ENCODE peak calls at places on chromosomes 4 and X, in seven cellular contexts. X is lung, K is A673, T is left lung, Z is colonic mucosa, V is transverse colon, F is esophagus squamous epithelium. O is an unnamed sample. For H3K4me1, the result is how much of the 10 kb centered on the place peaks cover.

GRCh38 chr4:86981789-86982188 is 47.0 kb downstream of the AFF1 start:
- DNase-seq in K (peak), T (no peak), Z (no peak), X (no peak), V (no peak), F (no peak), O (no peak)

GRCh38 chr4:182564966-182565365 is 321.8 kb downstream of the TENM3 start:
- DNase-seq in K (no peak), X (no peak), V (no peak), Z (no peak), F (no peak), T (no peak), O (no peak)

GRCh38 chr4:3613980-3614730 is 81.9 kb upstream of the LRPAP1 start:
- DNase-seq in X (no peak), V (no peak), F (no peak), K (no peak), T (no peak), Z (no peak), O (no peak)

GRCh38 chr4:112069110-112069509 is 76.1 kb upstream of the FAM241A start:
- DNase-seq in X (no peak), V (no peak), T (no peak), K (no peak), Z (no peak), F (no peak), O (no peak)

GRCh38 chr4:99754756-99755155 is 61.9 kb upstream of the DAPP1 start:
- DNase-seq in X (no peak), F (no peak), V (no peak), T (no peak), Z (no peak), K (no peak), O (no peak)

GRCh38 chrX:150405576-150405975 is 42.5 kb downstream of the MAMLD1 start:
- DNase-seq in K (no peak), T (no peak), Z (no peak), X (no peak), F (no peak), V (no peak), O (peak)

GRCh38 chr4:187127456-187127855 is 403.8 kb upstream of the FAT1 start:
- DNase-seq in Z (no peak), V (no peak), T (no peak), X (no peak), F (no peak), K (no peak), O (no peak)

GRCh38 chrX:70664726-70665125 is 220.1 kb downstream of the DLG3 start:
- DNase-seq in V (no peak), Z (no peak), X (no peak), T (no peak), K (peak), F (no peak), O (no peak)

GRCh38 chr4:54941994-54942552 is 183.3 kb downstream of the KDR start:
- DNase-seq in V (no peak), X (no peak), T (no peak), F (no peak), K (no peak), Z (no peak), O (no peak)

GRCh38 chrX:1427756-1428155 is 25.0 kb downstream of the ASMTL start:
- DNase-seq in F (no peak), T (no peak), V (no peak), X (no peak), K (no peak), Z (no peak), O (no peak)

GRCh38 chr4:39480251-39480650 is 21.4 kb downstream of the LIAS start:
- DNase-seq in X (no peak), T (no peak), K (no peak), F (no peak), V (no peak), Z (no peak), O (no peak)

GRCh38 chrX:103878466-103879151 is 46.6 kb upstream of the RAB9B start:
- DNase-seq in F (no peak), T (no peak), X (no peak), V (no peak), K (peak), Z (no peak), O (no peak)

GRCh38 chr4:24686866-24687672 is 102.7 kb upstream of the DHX15 start:
- DNase-seq in F (no peak), T (no peak), K (peak), V (peak), Z (peak), X (no peak), O (peak)

GRCh38 chrX:150223176-150224015 is 139.7 kb upstream of the MAMLD1 start:
- DNase-seq in K (no peak), V (no peak), T (no peak), Z (no peak), X (no peak), F (no peak), O (no peak)

GRCh38 chr4:101345596-101346311 is 1.6 kb downstream of the PPP3CA start:
- DNase-seq in X (peak), F (no peak), V (peak), T (peak), K (peak), Z (peak), O (peak)

GRCh38 chr4:8350326-8350725 is 80.8 kb downstream of the HTRA3 start:
- DNase-seq in V (no peak), Z (no peak), X (no peak), T (no peak), K (no peak), F (no peak), O (peak)

GRCh38 chr4:4377191-4377590 is 9.7 kb upstream of the NSG1 start:
- DNase-seq in T (no peak), F (no peak), X (no peak), K (no peak), V (no peak), Z (no peak), O (no peak)

GRCh38 chr4:170662250-170662649 is 572.5 kb upstream of the AADAT start:
- DNase-seq in Z (no peak), K (no peak), X (no peak), T (no peak), V (no peak), F (no peak), O (no peak)

GRCh38 chr4:97081951-97082350 is 1061.3 kb downstream of the STPG2 start:
- DNase-seq in K (no peak), Z (no peak), V (no peak), F (no peak), X (no peak), T (no peak), O (no peak)

GRCh38 chr4:154740462-154740861 is 3.3 kb upstream of the LRAT start:
- DNase-seq in Z (no peak), V (no peak), T (no peak), F (no peak), K (no peak), X (no peak), O (no peak)

GRCh38 chrX:101932249-101932570 is 383 bp upstream of the ZMAT1 start:
- DNase-seq in K (no peak), X (no peak), F (no peak), V (no peak), Z (no peak), T (no peak), O (no peak)

GRCh38 chrX:108163333-108164082 is 71.9 kb downstream of the ATG4A start:
- DNase-seq in V (no peak), F (no peak), K (no peak), Z (no peak), X (no peak), T (no peak), O (no peak)

DNA sequence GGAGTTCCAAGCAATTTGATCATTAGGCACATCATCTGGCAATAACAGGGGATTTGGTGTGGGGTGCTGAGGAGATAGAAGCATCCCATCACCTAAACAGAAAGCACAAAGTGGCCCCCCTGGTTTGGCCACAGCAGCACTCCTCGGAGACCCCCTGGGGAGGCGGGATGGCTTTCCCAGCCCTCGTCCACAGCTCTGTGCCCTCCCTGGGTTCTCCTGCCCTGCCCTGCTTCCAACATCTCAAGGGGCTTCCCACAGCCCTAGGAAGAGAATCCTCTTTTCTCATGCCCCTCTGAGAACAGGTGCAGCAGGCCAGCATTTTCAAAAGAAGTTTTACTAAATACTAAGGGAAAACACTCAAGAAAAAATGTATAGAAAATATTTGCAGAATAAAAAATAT is 12.8 kb downstream of the ATP5ME start:
- DNase-seq in T (no peak), Z (no peak), V (no peak), X (no peak), K (no peak), F (no peak), O (no peak)
- H3K4me1 ChIP-seq in T (under half), Z (under half), V (under half), X (under half), K (under half), F (under half), O (under half)

DNA sequence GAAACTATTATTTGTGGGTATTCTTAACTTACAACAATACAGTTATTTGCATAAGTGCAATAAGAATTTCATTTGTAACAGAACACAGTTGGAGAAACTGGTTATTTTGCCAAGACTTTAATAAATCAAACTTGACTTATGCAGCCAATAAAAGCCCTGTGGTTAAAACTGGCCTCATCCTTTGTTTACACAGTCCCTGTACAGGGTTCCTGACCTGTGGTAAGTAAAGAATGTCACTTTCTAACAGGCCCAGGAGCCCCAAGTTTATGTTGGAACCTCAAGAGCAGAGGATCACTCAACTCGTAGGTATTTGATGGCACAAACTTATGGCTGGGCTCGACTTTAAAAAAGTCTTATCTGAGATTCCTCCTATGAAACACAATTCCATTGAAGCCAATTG is 88.6 kb upstream of the PTCHD1 start:
- DNase-seq in F (no peak), V (no peak), Z (no peak), X (no peak), K (no peak), T (no peak), O (no peak)
- H3K4me1 ChIP-seq in F (under half), V (under half), Z (under half), X (under half), K (under half), T (under half), O (under half)

GRCh38 chr4:173214661-173215060 is 46.0 kb downstream of the GALNT7 start:
- DNase-seq in F (no peak), Z (no peak), V (no peak), K (peak), T (no peak), X (no peak), O (no peak)
- H3K4me1 ChIP-seq in F (half or more), Z (under half), V (under half), K (half or more), T (under half), X (under half), O (under half)

DNA sequence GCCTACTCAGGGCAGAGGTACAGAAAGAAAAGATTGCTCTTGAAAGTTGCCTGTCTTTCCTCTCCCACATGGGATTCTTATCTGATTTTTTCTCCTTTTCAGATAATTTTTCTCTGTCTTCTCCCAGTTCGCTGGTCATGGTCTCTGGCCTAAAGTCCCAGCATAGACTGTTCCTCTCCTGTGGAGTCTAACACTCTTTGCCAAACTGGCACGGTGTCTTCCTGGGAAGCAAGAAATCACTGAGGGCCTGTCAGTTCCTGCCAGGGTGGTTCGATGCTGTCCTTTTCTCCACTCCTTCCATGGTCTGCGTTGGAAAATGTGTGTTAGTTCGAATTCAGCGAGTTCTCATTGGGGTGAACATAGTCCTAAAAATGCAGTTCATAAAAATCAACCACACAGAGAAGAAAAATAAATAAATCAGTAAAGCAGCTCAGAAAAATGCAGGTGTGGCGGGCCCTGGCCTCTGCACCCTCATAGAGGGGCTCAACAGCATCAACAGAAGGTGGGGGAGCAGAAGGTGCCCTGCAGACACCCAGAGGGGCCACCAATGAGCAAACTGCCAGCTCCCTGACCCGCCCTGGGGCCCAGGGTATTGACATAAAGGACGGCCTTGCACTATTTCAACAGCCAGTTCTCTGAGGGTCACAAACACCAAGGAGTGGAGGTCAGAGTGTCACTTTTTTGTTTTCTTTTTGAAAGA is 2.1 kb downstream of the RGN start:
- DNase-seq in Z (no peak), K (no peak), V (no peak), T (no peak), F (no peak), X (no peak), O (peak)
- H3K4me1 ChIP-seq in Z (under half), K (under half), V (under half), T (under half), F (under half), X (under half), O (under half)

DNA sequence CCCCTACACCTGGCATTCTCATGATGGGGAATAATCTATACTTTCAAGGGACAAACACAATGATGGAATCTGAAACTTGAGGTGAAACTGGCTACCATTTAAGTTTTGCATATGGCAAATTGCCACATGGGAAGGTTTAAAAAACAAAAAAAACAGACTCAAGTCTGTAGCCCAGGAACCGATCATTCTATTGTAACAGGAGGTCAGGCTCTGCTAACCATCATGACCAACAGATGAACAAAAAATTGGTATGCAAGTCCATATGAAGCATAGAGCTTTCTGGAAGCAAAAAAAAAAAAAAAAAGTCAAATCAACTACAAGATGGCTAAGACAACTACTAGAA is 594.3 kb upstream of the DIPK2B start:
- DNase-seq in Z (no peak), X (no peak), F (no peak), K (no peak), V (no peak), T (no peak), O (no peak)
- H3K4me1 ChIP-seq in Z (under half), X (under half), F (under half), K (under half), V (under half), T (under half), O (under half)

DNA sequence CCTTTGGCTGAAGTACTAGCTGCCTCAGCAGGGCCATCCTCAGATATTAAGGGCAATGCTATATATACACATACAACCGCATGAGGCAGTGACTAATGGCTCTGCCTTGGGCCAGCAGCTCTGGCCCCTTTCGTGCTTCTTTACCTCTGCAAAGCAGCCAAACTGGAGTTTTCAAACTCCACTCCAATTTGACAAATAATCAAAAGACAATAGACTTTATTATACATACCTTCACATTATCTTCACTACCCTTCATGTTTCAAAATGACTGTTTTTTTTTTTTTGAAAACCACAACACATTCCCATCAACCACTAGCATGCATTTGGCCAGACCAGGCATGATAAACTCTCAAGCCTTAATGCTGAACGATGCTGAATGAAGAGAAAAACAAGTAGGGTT is 187.7 kb downstream of the ENOX2 start:
- DNase-seq in X (no peak), T (no peak), Z (no peak), V (no peak), F (no peak), K (no peak), O (no peak)
- H3K4me1 ChIP-seq in X (under half), T (under half), Z (under half), V (under half), F (under half), K (under half), O (under half)